ENCODE peak calls at places on chromosomes 11 and 22, in five cellular contexts. P is GM12878, X is SK-N-SH, B is IMR-90, U is A549. E is an unnamed sample.

GRCh38 chr11:128809128-128809527 is 58.0 kb downstream of the KCNJ1 start:
- DNase-seq in B (no peak), U (no peak), P (no peak), X (no peak), E (no peak)

GRCh38 chr11:116729501-116730240 is 43.1 kb downstream of the BUD13 start:
- DNase-seq in X (no peak), P (no peak), U (no peak), B (no peak), E (no peak)

GRCh38 chr11:369336-370018 is at the start of gene B4GALNT4:
- DNase-seq in U (no peak), B (peak), X (peak), P (no peak), E (no peak)

GRCh38 chr11:16788141-16789060 is 50.0 kb downstream of the C11orf58 start:
- DNase-seq in X (peak), P (no peak), U (peak), B (peak), E (peak)

GRCh38 chr11:118156531-118157185 is 4.0 kb upstream of the SCN4B start:
- DNase-seq in X (peak), P (no peak), B (no peak), U (no peak), E (no peak)

GRCh38 chr11:118888398-118888797 is 4.7 kb downstream of the CXCR5 start:
- DNase-seq in X (no peak), U (no peak), B (no peak), P (no peak), E (no peak)

GRCh38 chr11:41461057-41461681 is 1.7 kb upstream of the LRRC4C start:
- DNase-seq in P (no peak), U (peak), X (no peak), B (no peak), E (peak)

GRCh38 chr11:8732748-8733241 is 50.2 kb downstream of the RPL27A start:
- DNase-seq in U (no peak), X (no peak), P (no peak), B (peak), E (no peak)

GRCh38 chr22:42388130-42388797 is 43.9 kb downstream of the NFAM1 start:
- DNase-seq in B (peak), U (no peak), P (no peak), X (peak), E (no peak)

GRCh38 chr11:128965485-128965884 is 22.8 kb upstream of the TP53AIP1 start:
- DNase-seq in B (no peak), X (no peak), P (peak), U (no peak), E (no peak)

GRCh38 chr22:31857247-31857646 is 87.1 kb upstream of the YWHAH start:
- DNase-seq in U (no peak), B (no peak), X (no peak), P (no peak), E (no peak)

GRCh38 chr11:67519726-67520125 is 3.5 kb downstream of the CABP2 start:
- DNase-seq in X (no peak), U (no peak), B (no peak), P (no peak), E (no peak)

GRCh38 chr22:36562261-36562835 is 33.4 kb upstream of the EIF3D start:
- DNase-seq in B (peak), P (no peak), X (no peak), U (peak), E (no peak)

GRCh38 chr22:38844661-38845367 is 986 bp upstream of the NPTXR start:
- DNase-seq in X (no peak), U (no peak), P (no peak), B (no peak), E (no peak)

GRCh38 chr22:21939392-21940319 is 13.0 kb downstream of the PPM1F start:
- DNase-seq in B (no peak), P (no peak), U (no peak), X (no peak), E (no peak)

GRCh38 chr11:64772318-64773018 is 5.9 kb downstream of the SF1 start:
- DNase-seq in B (no peak), P (peak), U (no peak), X (no peak), E (no peak)

GRCh38 chr11:13215157-13215556 is 62.4 kb upstream of the BMAL1 start:
- DNase-seq in B (peak), P (no peak), X (no peak), U (peak), E (no peak)

GRCh38 chr11:115660072-115660805 is 156.0 kb upstream of the CADM1 start:
- DNase-seq in B (no peak), U (no peak), P (no peak), X (no peak), E (no peak)

GRCh38 chr11:75946531-75947530 is 131.8 kb downstream of the UVRAG start:
- DNase-seq in U (no peak), P (no peak), X (no peak), B (peak), E (no peak)

GRCh38 chr11:115454525-115454924 is 49.7 kb downstream of the CADM1 start:
- DNase-seq in P (no peak), B (no peak), U (no peak), X (no peak), E (no peak)

GRCh38 chr22:25202290-25202921 is 2.7 kb downstream of the CRYBB3 start:
- DNase-seq in B (peak), X (peak), U (peak), P (peak), E (peak)

GRCh38 chr22:50726643-50727340 is 11.2 kb upstream of the ACR start:
- DNase-seq in P (no peak), X (no peak), U (no peak), B (no peak), E (peak)

GRCh38 chr11:88332851-88333250 is 4.7 kb downstream of the CTSC start:
- DNase-seq in P (no peak), U (no peak), X (no peak), B (no peak), E (no peak)

GRCh38 chr22:24329453-24329852 is 58.8 kb downstream of the SPECC1L start:
- DNase-seq in P (no peak), U (no peak), B (no peak), X (no peak), E (no peak)

GRCh38 chr22:25054943-25055511 is 102.5 kb downstream of the KIAA1671 start:
- DNase-seq in U (no peak), X (no peak), P (no peak), B (no peak), E (no peak)

GRCh38 chr11:107988397-107989158 is 20.1 kb upstream of the CUL5 start:
- DNase-seq in P (peak), U (no peak), B (no peak), X (no peak), E (no peak)

GRCh38 chr11:108543316-108543955 is 45.3 kb upstream of the POGLUT3 start:
- DNase-seq in X (no peak), P (no peak), U (no peak), B (no peak), E (no peak)

GRCh38 chr11:77886401-77886800 is 65.5 kb downstream of the AAMDC start:
- DNase-seq in B (no peak), U (no peak), X (no peak), P (peak), E (no peak)
- TF ChIP-seq RFX5 in B (no peak), U (no peak), X (no peak), P (no peak), E (no peak)

GRCh38 chr11:1628506-1629325 is 859 bp upstream of the KRTAP5-5 start:
- DNase-seq in P (no peak), U (peak), X (peak), B (peak), E (peak)
- TF ChIP-seq RFX5 in P (no peak), U (no peak), X (no peak), B (no peak), E (no peak)

GRCh38 chr11:46102843-46103242 is 18.4 kb downstream of the PHF21A start:
- DNase-seq in X (no peak), U (no peak), P (no peak), B (no peak), E (no peak)

GRCh38 chr11:46105134-46105628 is 16.1 kb downstream of the PHF21A start:
- DNase-seq in B (no peak), P (no peak), X (peak), U (no peak), E (no peak)

GRCh38 chr11:46105902-46106301 is 15.4 kb downstream of the PHF21A start:
- DNase-seq in U (no peak), B (no peak), P (no peak), X (no peak), E (no peak)

GRCh38 chr11:46100670-46101069 is 20.6 kb downstream of the PHF21A start:
- DNase-seq in U (no peak), X (no peak), P (peak), B (no peak), E (no peak)

GRCh38 chr11:46099973-46100335 is 21.3 kb downstream of the PHF21A start:
- DNase-seq in X (no peak), B (peak), U (no peak), P (no peak), E (no peak)
- TF ChIP-seq RFX5 in X (no peak), B (no peak), U (no peak), P (no peak), E (no peak)

DNA sequence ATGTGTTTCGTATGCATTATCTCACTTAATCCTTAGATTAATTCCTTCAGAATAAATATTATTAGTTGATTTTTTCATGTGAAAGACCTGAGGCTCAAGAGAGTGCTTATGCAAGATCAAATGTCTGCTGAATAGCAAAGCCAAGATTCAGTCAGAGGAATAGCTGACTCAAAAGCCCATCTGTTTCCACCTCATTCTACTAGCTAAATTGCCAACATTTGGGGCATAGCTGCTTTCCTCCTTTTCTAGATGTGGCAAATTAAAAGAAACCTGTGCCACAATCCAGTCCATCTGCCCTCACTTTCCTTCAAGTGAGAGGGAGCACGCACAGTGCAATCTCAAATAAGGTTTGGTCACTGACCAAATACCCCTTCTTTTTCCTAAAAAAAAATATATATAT is 121.1 kb downstream of the PAX6 start:
- DNase-seq in P (no peak), U (no peak), B (peak), X (no peak), E (no peak)
- TF ChIP-seq RFX5 in P (no peak), U (no peak), B (no peak), X (no peak), E (no peak)

DNA sequence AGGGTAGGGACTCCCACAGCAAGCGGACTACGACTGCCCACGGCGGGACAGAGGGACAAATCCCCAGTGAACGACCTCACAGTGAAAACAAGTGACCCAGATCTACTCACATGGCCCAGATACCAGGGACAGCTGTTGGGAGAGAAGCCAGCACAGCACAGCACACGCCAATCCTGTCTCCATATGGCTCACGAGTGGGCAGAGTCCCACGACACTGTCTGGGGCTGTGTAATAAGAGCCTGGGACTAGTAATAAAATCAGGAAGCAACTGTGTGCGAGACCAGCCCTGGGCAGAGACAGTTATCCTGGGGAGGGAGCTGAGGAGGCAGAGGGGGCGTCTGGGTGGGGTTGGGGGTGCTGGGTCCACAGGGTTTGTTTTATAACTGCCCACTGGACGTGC is 385.0 kb downstream of the CTTN start:
- DNase-seq in B (peak), U (no peak), X (peak), P (no peak), E (no peak)
- TF ChIP-seq RFX5 in B (no peak), U (no peak), X (no peak), P (no peak), E (no peak)

GRCh38 chr11:87215236-87215635 is 177.5 kb downstream of the TMEM135 start:
- DNase-seq in U (no peak), P (no peak), B (peak), X (no peak), E (no peak)
- TF ChIP-seq RFX5 in U (no peak), P (no peak), B (no peak), X (no peak), E (no peak)

DNA sequence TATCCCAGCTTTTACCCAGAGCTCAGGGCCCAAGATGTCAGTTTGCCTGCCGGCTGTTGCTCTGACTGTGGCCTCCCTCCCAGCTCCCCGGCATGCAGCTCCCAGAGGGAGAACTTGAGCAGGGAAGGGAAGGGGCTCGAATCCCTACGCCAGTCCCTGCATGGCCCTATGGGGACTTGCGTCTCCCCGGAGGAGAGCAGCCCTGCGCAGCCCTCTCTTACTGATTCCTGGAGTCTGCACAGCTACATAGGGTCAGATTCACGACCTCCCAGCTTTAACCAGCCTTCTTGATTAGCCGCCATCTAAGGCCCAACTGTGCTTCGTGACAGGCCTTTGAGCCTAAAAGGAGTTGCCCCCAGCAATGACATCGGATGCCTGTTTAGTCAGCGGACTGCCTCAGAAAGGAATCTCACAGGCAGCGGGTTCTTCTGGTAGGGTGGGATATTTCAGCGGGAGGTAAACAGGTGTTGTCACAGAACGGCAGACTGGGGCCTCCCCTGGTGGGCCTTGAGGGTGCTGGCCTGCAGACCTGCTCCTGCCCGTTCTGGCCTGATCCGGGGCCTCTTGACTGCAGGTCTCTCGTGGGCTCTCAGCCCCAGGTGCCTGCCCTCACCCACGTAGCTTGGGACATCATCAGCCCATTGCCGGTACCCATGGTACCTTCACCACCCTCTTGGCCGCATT is 43.8 kb upstream of the KCNQ1OT1 start:
- DNase-seq in B (no peak), X (no peak), U (no peak), P (no peak), E (no peak)
- TF ChIP-seq RFX5 in B (no peak), X (no peak), U (no peak), P (no peak), E (no peak)

GRCh38 chr22:20259336-20259705 is 8.8 kb downstream of the RTN4R start:
- DNase-seq in B (no peak), U (no peak), P (no peak), X (no peak), E (no peak)

GRCh38 chr22:20256042-20256441 is 12.1 kb downstream of the RTN4R start:
- DNase-seq in U (no peak), X (no peak), P (no peak), B (no peak), E (no peak)

GRCh38 chr22:20258584-20259335 is 9.4 kb downstream of the RTN4R start:
- DNase-seq in B (no peak), P (no peak), X (peak), U (no peak), E (no peak)

GRCh38 chr22:20256562-20257473 is 11.3 kb downstream of the RTN4R start:
- DNase-seq in U (no peak), B (no peak), P (no peak), X (peak), E (no peak)

DNA sequence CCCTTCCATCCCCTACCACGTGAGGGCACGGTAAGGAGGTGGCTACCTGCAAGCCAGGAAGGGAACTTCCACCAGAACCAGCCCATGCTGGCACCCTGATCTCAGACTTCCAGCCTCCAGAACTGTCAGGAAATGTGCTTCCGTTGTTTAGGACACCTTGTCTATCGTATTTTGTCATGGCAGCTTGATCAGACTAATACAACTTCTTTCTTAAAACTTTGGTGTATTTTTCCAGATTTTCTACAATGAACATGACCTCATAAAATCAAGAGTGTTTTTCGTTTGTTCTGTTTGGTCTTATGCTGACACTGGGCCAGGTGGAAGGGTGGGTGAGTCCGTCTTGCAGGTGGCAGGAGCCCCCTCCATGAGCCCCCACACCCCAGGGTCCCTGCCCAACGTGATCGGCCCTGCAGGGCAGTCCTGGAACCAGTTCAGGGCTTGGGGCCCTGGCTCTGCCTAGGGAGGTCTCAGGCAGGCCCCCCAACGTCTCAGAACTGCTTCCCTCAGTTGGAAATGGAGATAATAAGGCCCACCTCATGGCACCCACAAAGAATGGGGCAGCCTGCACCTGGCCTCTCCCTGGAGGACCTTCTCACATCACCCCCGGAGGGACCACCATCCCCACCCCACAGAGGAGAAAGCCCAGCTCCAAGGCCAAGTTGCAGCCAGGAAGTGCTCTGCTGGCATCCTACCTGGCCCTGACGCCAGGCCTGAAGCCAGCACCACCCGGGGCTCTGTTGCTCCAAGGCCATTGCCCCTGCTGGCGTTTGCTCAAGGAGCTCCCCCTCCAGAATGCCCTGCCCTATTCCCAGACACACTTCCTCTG is 10.4 kb downstream of the RTN4R start:
- DNase-seq in X (no peak), P (no peak), B (no peak), U (no peak), E (no peak)
- TF ChIP-seq RFX5 in X (no peak), P (no peak), B (no peak), U (no peak), E (no peak)

GRCh38 chr22:27418261-27418660 is 383.3 kb downstream of the MN1 start:
- DNase-seq in B (no peak), P (no peak), U (no peak), X (no peak), E (no peak)
- TF ChIP-seq RFX5 in B (no peak), P (no peak), U (no peak), X (no peak), E (no peak)

E was measured in HepG2.